ENCODE peak calls at places on chromosomes 16 and 17, in ten cellular contexts. B is stimulated activated CD4-positive, alpha-beta T cell treated with anti-CD3 and anti-CD28 coated beads, Interleukin-12 subunit alpha, Interleukin-12 subunit beta, amount 100 ng/mL, for 24 hours; U is upper lobe of right lung; L is naive thymus-derived CD8-positive, alpha-beta T cell; J is DMS153; F is H54; K is GM20000; P is WTC11; I is HFF-Myc; T is stimulated activated CD8-positive, alpha-beta memory T cell treated with anti-CD3 and anti-CD28 coated beads, Interleukin-4, amount 100 ng/mL, for 1 hour. H is an unnamed sample.

GRCh38 chr16:67260426-67261063 is 11.8 kb downstream of the SLC9A5 start:
- DNase-seq in B (no peak), L (no peak), P (no peak), K (peak), T (no peak), U (no peak), I (peak), J (peak), F (no peak), H (no peak)

GRCh38 chr17:1644493-1645206 is 882 bp downstream of the SCARF1 start:
- DNase-seq in K (peak), T (no peak), L (no peak), P (no peak), J (no peak), B (no peak), I (no peak), F (peak), U (no peak), H (no peak)

GRCh38 chr17:34892864-34893263 is 68.4 kb downstream of the CCT6B start:
- DNase-seq in B (no peak), I (no peak), P (peak), J (peak), U (no peak), K (no peak), T (no peak), F (peak), L (peak), H (no peak)

GRCh38 chr16:83948914-83949723 is 3.9 kb upstream of the OSGIN1 start:
- DNase-seq in B (no peak), T (no peak), P (no peak), U (no peak), I (no peak), F (no peak), L (no peak), K (no peak), J (no peak), H (no peak)

GRCh38 chr17:32783602-32784001 is 93.3 kb downstream of the MYO1D start:
- DNase-seq in F (peak), P (no peak), T (no peak), K (peak), B (no peak), J (peak), I (peak), L (peak), U (no peak), H (no peak)

GRCh38 chr17:9273334-9274118 is 252.2 kb downstream of the NTN1 start:
- DNase-seq in J (no peak), B (no peak), I (no peak), F (no peak), T (no peak), L (no peak), P (no peak), U (no peak), K (no peak), H (no peak)

GRCh38 chr17:62892870-62893338 is 73.1 kb upstream of the TANC2 start:
- DNase-seq in I (peak), J (peak), B (no peak), K (no peak), U (peak), F (peak), L (no peak), T (peak), P (no peak), H (no peak)

GRCh38 chr17:61431594-61432311 is 20.5 kb upstream of the TBX4 start:
- DNase-seq in U (no peak), F (no peak), P (no peak), K (no peak), T (no peak), I (no peak), J (no peak), B (no peak), L (no peak), H (no peak)

GRCh38 chr17:9021985-9022552 is 759 bp downstream of the NTN1 start:
- DNase-seq in I (no peak), K (peak), J (no peak), F (no peak), P (peak), L (no peak), B (no peak), T (no peak), U (peak), H (peak)

GRCh38 chr17:4530799-4531730 is 24.1 kb downstream of the MYBBP1A start:
- DNase-seq in I (no peak), F (no peak), P (no peak), B (no peak), U (no peak), T (no peak), K (no peak), J (no peak), L (no peak), H (no peak)

GRCh38 chr17:14428640-14429029 is 127.8 kb downstream of the HS3ST3B1 start:
- DNase-seq in J (no peak), U (no peak), F (no peak), I (no peak), T (no peak), B (no peak), K (no peak), P (no peak), L (peak), H (no peak)

GRCh38 chr16:20612551-20613470 is 36.6 kb upstream of the ACSM2B start:
- DNase-seq in B (no peak), J (no peak), I (no peak), P (no peak), K (no peak), F (no peak), U (peak), L (no peak), T (no peak), H (no peak)

H was measured in kidney.